ENCODE peak calls at places on chromosomes 6 and 20, in ten cellular contexts. O is adrenal gland, A is body of pancreas, H is HCT116, Y is heart left ventricle, G is uterus, V is erythroblast, J is ovary, N is IMR-90, X is HepG2. F is an unnamed sample.
A peak's percentile ranks its signal among the peaks of the same experiment; 100 is the strongest.

GRCh38 chr6:118980063-118980462 is 45.1 kb upstream of the MCM9 start:
- DNase-seq in O (peak; percentile 31), A (no peak), H (no peak), Y (no peak), G (no peak), V (peak; percentile 4), J (no peak), N (peak; percentile 31), X (peak; percentile 21), F (no peak)

GRCh38 chr6:74932214-74932923 is 273.5 kb downstream of the COL12A1 start:
- DNase-seq in O (no peak), A (no peak), H (no peak), Y (no peak), G (no peak), V (no peak), J (no peak), N (peak; percentile 10), X (no peak), F (no peak)

GRCh38 chr20:49261173-49261572 is 16.7 kb downstream of the ZNFX1 start:
- DNase-seq in O (no peak), A (no peak), H (no peak), Y (no peak), G (no peak), V (no peak), J (no peak), N (no peak), X (no peak), F (no peak)

GRCh38 chr6:53410508-53411258 is 61.9 kb upstream of the ELOVL5 start:
- DNase-seq in O (peak; percentile 52), A (peak; percentile 25), H (peak; percentile 22), Y (peak; percentile 23), G (peak; percentile 17), V (peak; percentile 39), J (peak; percentile 19), N (peak; percentile 33), X (peak; percentile 56), F (peak; percentile 17)

GRCh38 chr6:43120938-43121913 is 45.1 kb downstream of the PTK7 start:
- DNase-seq in O (peak; percentile 91), A (peak; percentile 29), H (peak; percentile 44), Y (peak; percentile 29), G (peak; percentile 84), V (no peak), J (peak; percentile 73), N (peak; percentile 98), X (no peak), F (peak; percentile 67)

GRCh38 chr6:112030965-112031660 is 22.8 kb upstream of the CCN6 start:
- DNase-seq in O (no peak), A (no peak), H (no peak), Y (no peak), G (no peak), V (no peak), J (no peak), N (no peak), X (no peak), F (no peak)

GRCh38 chr6:67606905-67607828 is 1027.9 kb upstream of the ADGRB3 start:
- DNase-seq in O (no peak), A (no peak), H (no peak), Y (no peak), G (no peak), V (no peak), J (no peak), N (peak; percentile 1), X (no peak), F (no peak)

GRCh38 chr6:157800420-157801237 is 22.4 kb upstream of the SNX9 start:
- DNase-seq in O (no peak), A (no peak), H (no peak), Y (no peak), G (no peak), V (no peak), J (no peak), N (peak; percentile 86), X (no peak), F (no peak)

GRCh38 chr20:36035720-36036119 is 67.3 kb downstream of the CNBD2 start:
- DNase-seq in O (no peak), A (no peak), H (no peak), Y (no peak), G (no peak), V (no peak), J (no peak), N (no peak), X (no peak), F (peak; percentile 38)

GRCh38 chr20:11497543-11497942 is 420.1 kb upstream of the BTBD3 start:
- DNase-seq in O (no peak), A (no peak), H (no peak), Y (no peak), G (no peak), V (no peak), J (no peak), N (no peak), X (no peak), F (no peak)

GRCh38 chr6:137291441-137291840 is 72.3 kb upstream of the IFNGR1 start:
- DNase-seq in O (peak; percentile 54), A (no peak), H (no peak), Y (peak; percentile 60), G (no peak), V (no peak), J (no peak), N (peak; percentile 12), X (no peak), F (no peak)

GRCh38 chr6:12404651-12405050 is 114.5 kb downstream of the EDN1 start:
- DNase-seq in O (no peak), A (no peak), H (no peak), Y (no peak), G (no peak), V (no peak), J (no peak), N (no peak), X (no peak), F (no peak)

GRCh38 chr20:33408313-33408712 is 7.0 kb upstream of the CDK5RAP1 start:
- DNase-seq in O (no peak), A (no peak), H (no peak), Y (no peak), G (no peak), V (no peak), J (no peak), N (no peak), X (no peak), F (no peak)

GRCh38 chr20:21796059-21796458 is 90.6 kb downstream of the PAX1 start:
- DNase-seq in O (no peak), A (no peak), H (no peak), Y (no peak), G (no peak), V (no peak), J (no peak), N (no peak), X (peak; percentile 32), F (no peak)

GRCh38 chr6:15399651-15400470 is 154.0 kb downstream of the JARID2 start:
- DNase-seq in O (peak; percentile 90), A (peak; percentile 72), H (no peak), Y (peak; percentile 86), G (peak; percentile 76), V (peak; percentile 82), J (peak; percentile 77), N (peak; percentile 82), X (no peak), F (no peak)

GRCh38 chr6:41693866-41694265 is 41.5 kb downstream of the TFEB start:
- DNase-seq in O (no peak), A (no peak), H (no peak), Y (no peak), G (no peak), V (no peak), J (no peak), N (no peak), X (no peak), F (no peak)

GRCh38 chr6:106974337-106974998 is at the start of gene CD24:
- DNase-seq in O (no peak), A (peak; percentile 90), H (no peak), Y (no peak), G (no peak), V (no peak), J (peak; percentile 13), N (no peak), X (no peak), F (no peak)
- TF ChIP-seq POLR2A in O (no peak), A (peak; percentile 97), H (no peak), Y (no peak), G (no peak), V (no peak), J (no peak), N (no peak), X (peak; percentile 71), F (no peak)

GRCh38 chr6:143527677-143528076 is 16.2 kb upstream of the FUCA2 start:
- DNase-seq in O (no peak), A (no peak), H (no peak), Y (no peak), G (no peak), V (no peak), J (no peak), N (no peak), X (no peak), F (no peak)
- TF ChIP-seq POLR2A in O (no peak), A (no peak), H (no peak), Y (no peak), G (no peak), V (no peak), J (no peak), N (no peak), X (no peak), F (no peak)

DNA sequence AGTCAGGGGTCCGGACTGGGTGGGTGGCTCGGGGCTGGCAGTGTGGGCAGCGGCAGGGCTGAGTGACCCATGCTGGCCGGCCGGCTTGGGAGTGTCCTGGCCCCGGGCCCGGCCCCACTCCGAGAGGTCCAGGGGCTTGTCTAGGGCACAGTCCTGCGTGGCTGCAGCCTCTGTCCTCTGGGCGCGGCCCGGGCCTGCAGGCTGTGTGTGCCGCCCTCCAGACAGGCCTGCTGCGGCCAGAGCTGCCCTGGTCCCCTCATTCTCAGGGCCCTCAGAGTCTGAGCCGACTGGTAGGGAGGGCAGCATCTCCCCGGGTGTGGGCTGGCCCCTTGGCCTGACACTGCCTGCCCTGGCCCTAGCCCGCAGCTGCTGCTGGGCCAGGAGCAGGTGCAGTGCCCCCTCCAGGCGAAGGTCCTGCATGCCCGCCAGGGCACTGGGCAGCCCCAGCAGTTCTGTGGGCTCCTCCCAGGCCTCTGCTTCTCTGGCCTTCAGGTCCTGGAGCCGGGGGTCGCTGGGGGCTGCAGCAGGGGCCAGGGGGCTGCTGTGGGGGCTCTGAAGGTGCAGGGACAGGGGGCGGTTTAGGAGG is 6.9 kb upstream of the CABLES2 start:
- DNase-seq in O (no peak), A (no peak), H (no peak), Y (no peak), G (no peak), V (no peak), J (no peak), N (no peak), X (no peak), F (peak; percentile 70)
- TF ChIP-seq POLR2A in O (no peak), A (no peak), H (no peak), Y (no peak), G (no peak), V (no peak), J (no peak), N (no peak), X (no peak), F (no peak)

DNA sequence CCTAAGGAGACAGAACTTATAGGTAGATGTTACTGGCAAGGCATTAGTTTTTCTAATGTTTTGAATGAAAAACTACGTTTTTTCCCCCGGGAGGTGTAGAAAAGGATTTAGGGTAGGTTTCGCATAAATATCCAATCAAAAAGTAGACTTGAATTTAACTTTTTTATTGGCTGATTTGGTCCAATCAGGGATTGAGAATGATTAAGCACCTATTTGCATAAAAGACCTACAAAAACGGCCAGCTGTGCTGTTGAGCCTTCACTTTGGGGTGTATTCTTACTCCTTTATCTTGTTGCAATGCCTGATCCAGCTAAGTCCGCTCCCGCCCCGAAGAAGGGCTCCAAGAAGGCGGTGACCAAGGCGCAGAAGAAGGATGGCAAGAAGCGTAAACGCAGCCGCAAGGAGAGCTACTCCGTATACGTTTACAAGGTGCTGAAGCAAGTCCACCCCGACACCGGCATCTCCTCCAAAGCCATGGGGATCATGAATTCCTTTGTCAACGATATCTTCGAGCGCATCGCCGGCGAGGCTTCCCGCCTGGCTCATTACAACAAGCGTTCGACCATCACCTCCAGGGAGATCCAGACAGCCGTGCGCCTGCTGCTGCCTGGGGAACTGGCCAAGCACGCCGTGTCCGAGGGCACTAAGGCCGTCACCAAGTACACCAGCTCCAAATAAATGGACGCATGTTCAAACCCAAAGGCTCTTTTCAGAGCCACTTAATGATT is 113.5 kb upstream of the BTN3A2 start:
- DNase-seq in O (peak; percentile 66), A (no peak), H (no peak), Y (no peak), G (no peak), V (peak; percentile 97), J (no peak), N (peak; percentile 95), X (no peak), F (no peak)
- TF ChIP-seq POLR2A in O (peak; percentile 91), A (peak; percentile 36), H (no peak), Y (no peak), G (peak; percentile 84), V (peak; percentile 100), J (no peak), N (peak; percentile 93), X (peak; percentile 73), F (peak; percentile 69)

F was measured in H54.